ENCODE peak calls at places on chromosomes 6 and 20, in four cellular contexts. One of them, this sample, is unnamed.

GRCh38 chr6:78746457-78746856 is 120.9 kb upstream of the IRAK1BP1 start:
- DNase-seq in IMR-90: peak; percentile 4
- DNase-seq in AG09309: no peak
- DNase-seq in heart left ventricle: no peak
- DNase-seq in this sample: no peak

GRCh38 chr6:167416676-167417430 is 92.0 kb downstream of the TTLL2 start:
- DNase-seq in IMR-90: no peak
- DNase-seq in AG09309: no peak
- DNase-seq in heart left ventricle: no peak
- DNase-seq in this sample: no peak

GRCh38 chr6:162229093-162229492 is 498.5 kb downstream of the PRKN start:
- DNase-seq in IMR-90: no peak
- DNase-seq in AG09309: no peak
- DNase-seq in heart left ventricle: no peak
- DNase-seq in this sample: no peak

GRCh38 chr6:56730663-56731529 is 88.2 kb upstream of the DST start:
- DNase-seq in IMR-90: peak; percentile 82
- DNase-seq in AG09309: peak; percentile 46
- DNase-seq in heart left ventricle: no peak
- DNase-seq in this sample: no peak

GRCh38 chr20:61819921-61820825 is 245.5 kb downstream of the TAF4 start:
- DNase-seq in IMR-90: no peak
- DNase-seq in AG09309: no peak
- DNase-seq in heart left ventricle: no peak
- DNase-seq in this sample: no peak

GRCh38 chr20:25030649-25031026 is 27.3 kb downstream of the ACSS1 start:
- DNase-seq in IMR-90: no peak
- DNase-seq in AG09309: no peak
- DNase-seq in heart left ventricle: peak; percentile 25
- DNase-seq in this sample: no peak

GRCh38 chr6:52693777-52694176 is 22.9 kb downstream of the TMEM14A start:
- DNase-seq in IMR-90: no peak
- DNase-seq in AG09309: no peak
- DNase-seq in heart left ventricle: no peak
- DNase-seq in this sample: no peak

GRCh38 chr6:158737082-158737709 is 82.0 kb downstream of the EZR start:
- DNase-seq in IMR-90: no peak
- DNase-seq in AG09309: no peak
- DNase-seq in heart left ventricle: no peak
- DNase-seq in this sample: no peak

GRCh38 chr20:57501461-57502330 is 23.2 kb downstream of the CTCFL start:
- DNase-seq in IMR-90: no peak
- DNase-seq in AG09309: no peak
- DNase-seq in heart left ventricle: no peak
- DNase-seq in this sample: peak; percentile 36

GRCh38 chr6:89952696-89953095 is 58.4 kb downstream of the GJA10 start:
- DNase-seq in IMR-90: peak; percentile 75
- DNase-seq in AG09309: peak; percentile 83
- DNase-seq in heart left ventricle: no peak
- DNase-seq in this sample: no peak

GRCh38 chr6:101608724-101609123 is 215.2 kb downstream of the GRIK2 start:
- DNase-seq in IMR-90: no peak
- DNase-seq in AG09309: no peak
- DNase-seq in heart left ventricle: no peak
- DNase-seq in this sample: no peak

GRCh38 chr6:144150673-144151009 is 324 bp downstream of the STX11 start:
- DNase-seq in IMR-90: peak; percentile 18
- DNase-seq in AG09309: no peak
- DNase-seq in heart left ventricle: no peak
- DNase-seq in this sample: no peak

GRCh38 chr6:28134015-28134414 is 7.7 kb upstream of the ZKSCAN8 start:
- DNase-seq in IMR-90: peak; percentile 52
- DNase-seq in AG09309: no peak
- DNase-seq in heart left ventricle: no peak
- DNase-seq in this sample: peak; percentile 52

GRCh38 chr6:164108869-164109769 is 694.6 kb downstream of the QKI start:
- DNase-seq in IMR-90: no peak
- DNase-seq in AG09309: no peak
- DNase-seq in heart left ventricle: peak; percentile 96
- DNase-seq in this sample: no peak

GRCh38 chr20:8250539-8251200 is 118.6 kb downstream of the PLCB1 start:
- DNase-seq in IMR-90: no peak
- DNase-seq in AG09309: no peak
- DNase-seq in heart left ventricle: no peak
- DNase-seq in this sample: no peak

GRCh38 chr6:72350256-72350875 is 271.5 kb upstream of the KCNQ5 start:
- DNase-seq in IMR-90: no peak
- DNase-seq in AG09309: no peak
- DNase-seq in heart left ventricle: no peak
- DNase-seq in this sample: no peak

GRCh38 chr20:44071057-44071456 is 115.9 kb downstream of the JPH2 start:
- DNase-seq in IMR-90: no peak
- DNase-seq in AG09309: no peak
- DNase-seq in heart left ventricle: no peak
- DNase-seq in this sample: no peak

GRCh38 chr20:51513545-51513944 is 29.0 kb downstream of the NFATC2 start:
- DNase-seq in IMR-90: no peak
- DNase-seq in AG09309: no peak
- DNase-seq in heart left ventricle: no peak
- DNase-seq in this sample: no peak

GRCh38 chr6:102229271-102229670 is 835.8 kb downstream of the GRIK2 start:
- DNase-seq in IMR-90: no peak
- DNase-seq in AG09309: no peak
- DNase-seq in heart left ventricle: no peak
- DNase-seq in this sample: no peak

GRCh38 chr6:152185158-152185574 is 377.7 kb downstream of the ESR1 start:
- DNase-seq in IMR-90: no peak
- DNase-seq in AG09309: no peak
- DNase-seq in heart left ventricle: no peak
- DNase-seq in this sample: no peak

GRCh38 chr6:50305660-50306059 is 255.9 kb upstream of the DEFB112 start:
- DNase-seq in IMR-90: no peak
- DNase-seq in AG09309: no peak
- DNase-seq in heart left ventricle: no peak
- DNase-seq in this sample: no peak

GRCh38 chr6:17032595-17033591 is 69.0 kb upstream of the STMND1 start:
- DNase-seq in IMR-90: peak; percentile 95
- DNase-seq in AG09309: peak; percentile 71
- DNase-seq in heart left ventricle: peak; percentile 65
- DNase-seq in this sample: no peak

GRCh38 chr6:151716446-151717047 is 90.9 kb upstream of the ESR1 start:
- DNase-seq in IMR-90: no peak
- DNase-seq in AG09309: no peak
- DNase-seq in heart left ventricle: no peak
- DNase-seq in this sample: no peak

GRCh38 chr6:136709429-136709828 is 82.8 kb downstream of the MAP3K5 start:
- DNase-seq in IMR-90: no peak
- DNase-seq in AG09309: no peak
- DNase-seq in heart left ventricle: no peak
- DNase-seq in this sample: no peak

GRCh38 chr6:155091756-155092155 is 96.6 kb downstream of the TIAM2 start:
- DNase-seq in IMR-90: no peak
- DNase-seq in AG09309: no peak
- DNase-seq in heart left ventricle: no peak
- DNase-seq in this sample: no peak

GRCh38 chr6:169229611-169230321 is 23.9 kb downstream of the THBS2 start:
- DNase-seq in IMR-90: no peak
- DNase-seq in AG09309: no peak
- DNase-seq in heart left ventricle: no peak
- DNase-seq in this sample: no peak

GRCh38 chr6:14681699-14682487 is 564.0 kb upstream of the JARID2 start:
- DNase-seq in IMR-90: no peak
- DNase-seq in AG09309: no peak
- DNase-seq in heart left ventricle: no peak
- DNase-seq in this sample: no peak

GRCh38 chr6:125950293-125950692 is 6.3 kb upstream of the HINT3 start:
- DNase-seq in IMR-90: peak; percentile 84
- DNase-seq in AG09309: peak; percentile 46
- DNase-seq in heart left ventricle: no peak
- DNase-seq in this sample: no peak

GRCh38 chr6:10000461-10000992 is 414.3 kb downstream of the TFAP2A start:
- DNase-seq in IMR-90: peak; percentile 5
- DNase-seq in AG09309: no peak
- DNase-seq in heart left ventricle: no peak
- DNase-seq in this sample: no peak

GRCh38 chr6:16380220-16380809 is 141.9 kb downstream of the GMPR start:
- DNase-seq in IMR-90: no peak
- DNase-seq in AG09309: no peak
- DNase-seq in heart left ventricle: peak; percentile 65
- DNase-seq in this sample: peak; percentile 68

GRCh38 chr6:52130440-52130839 is 43.0 kb upstream of the PKHD1 start:
- DNase-seq in IMR-90: no peak
- DNase-seq in AG09309: no peak
- DNase-seq in heart left ventricle: no peak
- DNase-seq in this sample: no peak

GRCh38 chr6:106383573-106383972 is 23.1 kb downstream of the CRYBG1 start:
- DNase-seq in IMR-90: no peak
- DNase-seq in AG09309: no peak
- DNase-seq in heart left ventricle: no peak
- DNase-seq in this sample: no peak

GRCh38 chr6:33744895-33745546 is 1.7 kb downstream of the IP6K3 start:
- DNase-seq in IMR-90: no peak
- DNase-seq in AG09309: no peak
- DNase-seq in heart left ventricle: no peak
- DNase-seq in this sample: no peak

GRCh38 chr6:142842423-142843261 is 102.3 kb downstream of the HIVEP2 start:
- DNase-seq in IMR-90: peak; percentile 57
- DNase-seq in AG09309: peak; percentile 13
- DNase-seq in heart left ventricle: no peak
- DNase-seq in this sample: no peak

GRCh38 chr6:54048782-54049181 is 62.5 kb upstream of the MLIP start:
- DNase-seq in IMR-90: no peak
- DNase-seq in AG09309: no peak
- DNase-seq in heart left ventricle: no peak
- DNase-seq in this sample: no peak
- H3K4me3 ChIP-seq in IMR-90: no peak overlapping the region
- H3K4me3 ChIP-seq in AG09309: no peak overlapping the region
- H3K4me3 ChIP-seq in heart left ventricle: no peak overlapping the region
- H3K4me3 ChIP-seq in this sample: no peak overlapping the region

GRCh38 chr6:1393641-1394283 is 4.4 kb downstream of the FOXF2 start:
- DNase-seq in IMR-90: no peak
- DNase-seq in AG09309: no peak
- DNase-seq in heart left ventricle: no peak
- DNase-seq in this sample: no peak

GRCh38 chr6:1390071-1390804 is 862 bp downstream of the FOXF2 start:
- DNase-seq in IMR-90: peak; percentile 70
- DNase-seq in AG09309: peak; percentile 33
- DNase-seq in heart left ventricle: no peak
- DNase-seq in this sample: no peak

GRCh38 chr6:1390805-1391511 is 1.6 kb downstream of the FOXF2 start:
- DNase-seq in IMR-90: peak; percentile 63
- DNase-seq in AG09309: no peak
- DNase-seq in heart left ventricle: no peak
- DNase-seq in this sample: no peak

GRCh38 chr6:1392813-1393640 is 3.7 kb downstream of the FOXF2 start:
- DNase-seq in IMR-90: no peak
- DNase-seq in AG09309: no peak
- DNase-seq in heart left ventricle: no peak
- DNase-seq in this sample: no peak

DNA sequence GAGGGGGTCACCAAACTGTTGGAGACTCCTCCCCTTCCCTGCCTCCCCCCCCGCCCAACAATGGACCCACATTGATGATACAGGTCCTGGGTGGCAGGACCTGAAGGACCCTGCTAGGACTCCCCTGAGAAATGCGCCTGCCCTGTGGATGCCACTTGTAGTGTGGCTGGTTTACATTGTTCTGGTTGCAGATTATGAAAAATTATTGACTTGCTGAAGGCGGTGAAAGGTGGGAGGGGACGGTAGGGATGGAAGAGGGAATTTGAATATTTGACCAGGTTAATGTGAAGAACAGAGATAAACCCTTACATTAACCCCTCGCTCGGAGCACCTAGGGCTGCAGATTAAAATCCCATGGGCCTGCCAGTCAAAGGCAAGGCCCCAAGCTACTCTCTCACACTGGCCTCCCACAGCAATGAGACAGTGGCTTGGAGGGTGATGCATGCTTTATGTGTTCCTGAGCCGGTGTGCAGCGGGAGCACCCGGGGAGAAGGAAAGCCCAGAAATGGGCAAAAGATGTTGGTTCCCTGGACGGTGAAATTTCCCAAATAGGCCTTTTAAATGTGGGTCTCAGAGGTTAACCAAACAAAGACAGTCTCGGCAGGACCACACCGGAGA is 2.4 kb downstream of the FOXF2 start:
- DNase-seq in IMR-90: peak; percentile 69
- DNase-seq in AG09309: no peak
- DNase-seq in heart left ventricle: no peak
- DNase-seq in this sample: no peak
- H3K4me3 ChIP-seq in IMR-90: peak overlapping the region; percentile 58
- H3K4me3 ChIP-seq in AG09309: peak overlapping the region; percentile 70
- H3K4me3 ChIP-seq in heart left ventricle: no peak overlapping the region
- H3K4me3 ChIP-seq in this sample: no peak overlapping the region

DNA sequence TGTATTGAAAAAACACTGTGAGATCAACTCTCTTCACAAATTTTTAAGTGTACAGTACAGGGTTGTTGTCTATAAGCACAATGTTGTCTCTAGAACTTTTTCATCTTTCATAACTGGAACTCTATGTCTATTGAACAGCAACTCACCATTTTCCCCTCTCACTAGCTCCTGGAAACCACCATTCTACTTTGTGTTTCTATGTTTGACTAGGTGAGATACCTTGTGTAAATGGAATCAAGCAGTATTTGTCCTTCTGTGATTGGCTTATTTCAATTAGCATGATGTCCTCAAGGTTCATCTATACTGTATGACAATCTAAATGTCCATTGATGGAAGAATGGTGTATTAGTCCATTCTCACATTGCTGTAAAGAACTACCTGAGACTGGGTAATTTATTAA is 210.1 kb upstream of the FUT9 start:
- DNase-seq in IMR-90: no peak
- DNase-seq in AG09309: no peak
- DNase-seq in heart left ventricle: no peak
- DNase-seq in this sample: no peak
- H3K4me3 ChIP-seq in IMR-90: no peak overlapping the region
- H3K4me3 ChIP-seq in AG09309: no peak overlapping the region
- H3K4me3 ChIP-seq in heart left ventricle: no peak overlapping the region
- H3K4me3 ChIP-seq in this sample: no peak overlapping the region

GRCh38 chr6:41413250-41413649 is 77.8 kb downstream of the NCR2 start:
- DNase-seq in IMR-90: no peak
- DNase-seq in AG09309: no peak
- DNase-seq in heart left ventricle: no peak
- DNase-seq in this sample: peak; percentile 25
- H3K4me3 ChIP-seq in IMR-90: no peak overlapping the region
- H3K4me3 ChIP-seq in AG09309: no peak overlapping the region
- H3K4me3 ChIP-seq in heart left ventricle: no peak overlapping the region
- H3K4me3 ChIP-seq in this sample: no peak overlapping the region